ENCODE peak calls at places on chromosomes 16 and 17, in ten cellular contexts. One of them, this sample, is unnamed. For H3K4me1, the result is how much of the 10 kb centered on the place peaks cover.

GRCh38 chr16:31464348-31464769 is 5.1 kb downstream of the ARMC5 start:
- DNase-seq in effector memory CD4-positive, alpha-beta T cell: no peak
- DNase-seq in body of pancreas: no peak
- DNase-seq in left ventricle myocardium inferior: no peak
- DNase-seq in naive thymus-derived CD4-positive, alpha-beta T cell: no peak
- DNase-seq in K562: peak
- DNase-seq in pancreas: no peak
- DNase-seq in tibial artery: no peak
- DNase-seq in psoas muscle: no peak
- DNase-seq in left lung: no peak
- DNase-seq in this sample: no peak

GRCh38 chr17:32253117-32253611 is 12.5 kb upstream of the RHBDL3 start:
- DNase-seq in effector memory CD4-positive, alpha-beta T cell: peak
- DNase-seq in body of pancreas: peak
- DNase-seq in left ventricle myocardium inferior: peak
- DNase-seq in naive thymus-derived CD4-positive, alpha-beta T cell: peak
- DNase-seq in K562: peak
- DNase-seq in pancreas: peak
- DNase-seq in tibial artery: peak
- DNase-seq in psoas muscle: peak
- DNase-seq in left lung: peak
- DNase-seq in this sample: peak

GRCh38 chr17:4663711-4664110 is 22.2 kb upstream of the ALOX15 start:
- DNase-seq in effector memory CD4-positive, alpha-beta T cell: no peak
- DNase-seq in body of pancreas: no peak
- DNase-seq in left ventricle myocardium inferior: no peak
- DNase-seq in naive thymus-derived CD4-positive, alpha-beta T cell: no peak
- DNase-seq in K562: no peak
- DNase-seq in pancreas: no peak
- DNase-seq in tibial artery: no peak
- DNase-seq in psoas muscle: no peak
- DNase-seq in left lung: no peak
- DNase-seq in this sample: no peak

GRCh38 chr16:12208341-12209035 is 232.0 kb downstream of the SNX29 start:
- DNase-seq in effector memory CD4-positive, alpha-beta T cell: no peak
- DNase-seq in body of pancreas: no peak
- DNase-seq in left ventricle myocardium inferior: no peak
- DNase-seq in naive thymus-derived CD4-positive, alpha-beta T cell: no peak
- DNase-seq in K562: no peak
- DNase-seq in pancreas: no peak
- DNase-seq in tibial artery: no peak
- DNase-seq in psoas muscle: no peak
- DNase-seq in left lung: no peak
- DNase-seq in this sample: no peak

GRCh38 chr16:52069866-52070265 is 477.1 kb downstream of the TOX3 start:
- DNase-seq in effector memory CD4-positive, alpha-beta T cell: no peak
- DNase-seq in body of pancreas: no peak
- DNase-seq in left ventricle myocardium inferior: no peak
- DNase-seq in naive thymus-derived CD4-positive, alpha-beta T cell: no peak
- DNase-seq in K562: no peak
- DNase-seq in pancreas: no peak
- DNase-seq in tibial artery: no peak
- DNase-seq in psoas muscle: no peak
- DNase-seq in left lung: no peak
- DNase-seq in this sample: no peak

GRCh38 chr16:85004587-85005205 is 6.6 kb downstream of the ZDHHC7 start:
- DNase-seq in effector memory CD4-positive, alpha-beta T cell: no peak
- DNase-seq in body of pancreas: no peak
- DNase-seq in left ventricle myocardium inferior: no peak
- DNase-seq in naive thymus-derived CD4-positive, alpha-beta T cell: no peak
- DNase-seq in K562: no peak
- DNase-seq in pancreas: no peak
- DNase-seq in tibial artery: no peak
- DNase-seq in psoas muscle: no peak
- DNase-seq in left lung: peak
- DNase-seq in this sample: no peak

GRCh38 chr17:58301504-58302150 is 20.9 kb upstream of the MPO start:
- DNase-seq in effector memory CD4-positive, alpha-beta T cell: no peak
- DNase-seq in body of pancreas: no peak
- DNase-seq in left ventricle myocardium inferior: no peak
- DNase-seq in naive thymus-derived CD4-positive, alpha-beta T cell: no peak
- DNase-seq in K562: no peak
- DNase-seq in pancreas: no peak
- DNase-seq in tibial artery: peak
- DNase-seq in psoas muscle: no peak
- DNase-seq in left lung: no peak
- DNase-seq in this sample: no peak

GRCh38 chr17:50396261-50397110 is 837 bp downstream of the LRRC59 start:
- DNase-seq in effector memory CD4-positive, alpha-beta T cell: no peak
- DNase-seq in body of pancreas: peak
- DNase-seq in left ventricle myocardium inferior: no peak
- DNase-seq in naive thymus-derived CD4-positive, alpha-beta T cell: no peak
- DNase-seq in K562: peak
- DNase-seq in pancreas: peak
- DNase-seq in tibial artery: no peak
- DNase-seq in psoas muscle: peak
- DNase-seq in left lung: peak
- DNase-seq in this sample: peak

GRCh38 chr16:1206326-1206725 is 18.7 kb downstream of the TPSG1 start:
- DNase-seq in effector memory CD4-positive, alpha-beta T cell: no peak
- DNase-seq in body of pancreas: no peak
- DNase-seq in left ventricle myocardium inferior: no peak
- DNase-seq in naive thymus-derived CD4-positive, alpha-beta T cell: no peak
- DNase-seq in K562: no peak
- DNase-seq in pancreas: no peak
- DNase-seq in tibial artery: no peak
- DNase-seq in psoas muscle: no peak
- DNase-seq in left lung: no peak
- DNase-seq in this sample: no peak

GRCh38 chr16:68739964-68740627 is 3.0 kb downstream of the CDH1 start:
- DNase-seq in effector memory CD4-positive, alpha-beta T cell: no peak
- DNase-seq in body of pancreas: no peak
- DNase-seq in left ventricle myocardium inferior: no peak
- DNase-seq in naive thymus-derived CD4-positive, alpha-beta T cell: no peak
- DNase-seq in K562: no peak
- DNase-seq in pancreas: no peak
- DNase-seq in tibial artery: no peak
- DNase-seq in psoas muscle: no peak
- DNase-seq in left lung: no peak
- DNase-seq in this sample: no peak

GRCh38 chr17:74484066-74484465 is 17.6 kb downstream of the CD300A start:
- DNase-seq in effector memory CD4-positive, alpha-beta T cell: no peak
- DNase-seq in body of pancreas: no peak
- DNase-seq in left ventricle myocardium inferior: no peak
- DNase-seq in naive thymus-derived CD4-positive, alpha-beta T cell: no peak
- DNase-seq in K562: no peak
- DNase-seq in pancreas: no peak
- DNase-seq in tibial artery: no peak
- DNase-seq in psoas muscle: no peak
- DNase-seq in left lung: no peak
- DNase-seq in this sample: no peak

GRCh38 chr17:74480290-74480689 is 13.9 kb downstream of the CD300A start:
- DNase-seq in effector memory CD4-positive, alpha-beta T cell: no peak
- DNase-seq in body of pancreas: no peak
- DNase-seq in left ventricle myocardium inferior: no peak
- DNase-seq in naive thymus-derived CD4-positive, alpha-beta T cell: no peak
- DNase-seq in K562: no peak
- DNase-seq in pancreas: no peak
- DNase-seq in tibial artery: no peak
- DNase-seq in psoas muscle: no peak
- DNase-seq in left lung: no peak
- DNase-seq in this sample: no peak

GRCh38 chr17:74485012-74485743 is 18.7 kb downstream of the CD300A start:
- DNase-seq in effector memory CD4-positive, alpha-beta T cell: no peak
- DNase-seq in body of pancreas: no peak
- DNase-seq in left ventricle myocardium inferior: no peak
- DNase-seq in naive thymus-derived CD4-positive, alpha-beta T cell: no peak
- DNase-seq in K562: no peak
- DNase-seq in pancreas: no peak
- DNase-seq in tibial artery: no peak
- DNase-seq in psoas muscle: no peak
- DNase-seq in left lung: no peak
- DNase-seq in this sample: no peak

GRCh38 chr17:74478369-74479100 is 12.1 kb downstream of the CD300A start:
- DNase-seq in effector memory CD4-positive, alpha-beta T cell: no peak
- DNase-seq in body of pancreas: no peak
- DNase-seq in left ventricle myocardium inferior: no peak
- DNase-seq in naive thymus-derived CD4-positive, alpha-beta T cell: peak
- DNase-seq in K562: no peak
- DNase-seq in pancreas: no peak
- DNase-seq in tibial artery: no peak
- DNase-seq in psoas muscle: no peak
- DNase-seq in left lung: peak
- DNase-seq in this sample: peak

DNA sequence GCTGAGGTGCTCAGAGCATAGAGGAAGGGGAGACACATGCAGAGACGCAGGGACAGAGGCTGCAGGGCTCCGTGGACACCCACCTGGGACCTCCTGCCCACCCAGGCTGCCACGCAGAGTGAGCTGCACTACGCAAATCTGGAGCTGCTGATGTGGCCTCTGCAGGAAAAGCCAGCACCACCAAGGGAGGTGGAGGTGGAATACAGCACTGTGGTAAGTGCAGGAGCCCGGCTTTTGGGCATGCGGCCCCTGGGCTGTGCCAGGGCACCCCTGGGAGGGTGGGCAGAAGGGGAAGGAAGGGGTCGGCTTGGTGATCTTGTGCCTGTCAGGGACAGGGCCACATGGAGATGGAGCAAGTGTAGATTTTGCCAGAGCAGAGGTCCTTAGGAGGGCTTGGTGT is 15.2 kb downstream of the CD300A start:
- DNase-seq in effector memory CD4-positive, alpha-beta T cell: no peak
- DNase-seq in body of pancreas: no peak
- DNase-seq in left ventricle myocardium inferior: no peak
- DNase-seq in naive thymus-derived CD4-positive, alpha-beta T cell: no peak
- DNase-seq in K562: no peak
- DNase-seq in pancreas: no peak
- DNase-seq in tibial artery: no peak
- DNase-seq in psoas muscle: no peak
- DNase-seq in left lung: no peak
- DNase-seq in this sample: no peak
- H3K4me3 ChIP-seq in effector memory CD4-positive, alpha-beta T cell: no peak
- H3K4me3 ChIP-seq in body of pancreas: no peak
- H3K4me3 ChIP-seq in left ventricle myocardium inferior: no peak
- H3K4me3 ChIP-seq in naive thymus-derived CD4-positive, alpha-beta T cell: no peak
- H3K4me3 ChIP-seq in K562: no peak
- H3K4me3 ChIP-seq in pancreas: no peak
- H3K4me3 ChIP-seq in tibial artery: no peak
- H3K4me3 ChIP-seq in psoas muscle: no peak
- H3K4me3 ChIP-seq in left lung: no peak
- H3K4me3 ChIP-seq in this sample: no peak

GRCh38 chr17:8376302-8377067 is at the start of gene KRABD2:
- DNase-seq in effector memory CD4-positive, alpha-beta T cell: peak
- DNase-seq in body of pancreas: peak
- DNase-seq in left ventricle myocardium inferior: peak
- DNase-seq in naive thymus-derived CD4-positive, alpha-beta T cell: peak
- DNase-seq in K562: peak
- DNase-seq in pancreas: peak
- DNase-seq in tibial artery: peak
- DNase-seq in psoas muscle: peak
- DNase-seq in left lung: peak
- DNase-seq in this sample: peak
- H3K4me1 ChIP-seq in effector memory CD4-positive, alpha-beta T cell: under half
- H3K4me1 ChIP-seq in body of pancreas: under half
- H3K4me1 ChIP-seq in left ventricle myocardium inferior: half or more
- H3K4me1 ChIP-seq in naive thymus-derived CD4-positive, alpha-beta T cell: under half
- H3K4me1 ChIP-seq in K562: under half
- H3K4me1 ChIP-seq in pancreas: under half
- H3K4me1 ChIP-seq in tibial artery: under half
- H3K4me1 ChIP-seq in psoas muscle: under half
- H3K4me1 ChIP-seq in left lung: under half
- H3K4me1 ChIP-seq in this sample: under half

DNA sequence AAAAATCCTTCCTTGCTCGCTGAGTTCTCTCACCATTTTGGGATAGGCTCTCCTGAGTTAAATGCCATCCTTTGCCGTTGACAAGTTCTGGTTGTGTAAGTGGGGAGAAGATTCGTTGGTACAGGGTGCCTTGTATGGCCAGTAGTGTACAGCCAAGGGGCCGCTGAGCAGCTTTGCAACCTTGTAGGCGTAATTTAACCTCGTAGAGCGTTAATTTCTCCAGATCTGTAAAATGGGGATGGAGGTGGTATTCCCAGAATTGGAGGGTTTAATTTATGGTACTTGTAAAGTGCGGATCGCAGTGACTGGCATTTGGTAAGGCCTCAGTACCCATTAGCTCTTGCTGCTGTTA is 1.4 kb downstream of the ARSG start:
- DNase-seq in effector memory CD4-positive, alpha-beta T cell: no peak
- DNase-seq in body of pancreas: no peak
- DNase-seq in left ventricle myocardium inferior: no peak
- DNase-seq in naive thymus-derived CD4-positive, alpha-beta T cell: no peak
- DNase-seq in K562: no peak
- DNase-seq in pancreas: no peak
- DNase-seq in tibial artery: no peak
- DNase-seq in psoas muscle: no peak
- DNase-seq in left lung: no peak
- DNase-seq in this sample: no peak
- H3K4me3 ChIP-seq in effector memory CD4-positive, alpha-beta T cell: peak
- H3K4me3 ChIP-seq in body of pancreas: no peak
- H3K4me3 ChIP-seq in left ventricle myocardium inferior: peak
- H3K4me3 ChIP-seq in naive thymus-derived CD4-positive, alpha-beta T cell: peak
- H3K4me3 ChIP-seq in K562: peak
- H3K4me3 ChIP-seq in pancreas: no peak
- H3K4me3 ChIP-seq in tibial artery: no peak
- H3K4me3 ChIP-seq in psoas muscle: peak
- H3K4me3 ChIP-seq in left lung: peak
- H3K4me3 ChIP-seq in this sample: no peak

GRCh38 chr17:38444151-38444550 is 15.9 kb downstream of the ARHGAP23 start:
- DNase-seq in effector memory CD4-positive, alpha-beta T cell: no peak
- DNase-seq in body of pancreas: peak
- DNase-seq in left ventricle myocardium inferior: peak
- DNase-seq in naive thymus-derived CD4-positive, alpha-beta T cell: peak
- DNase-seq in K562: peak
- DNase-seq in pancreas: peak
- DNase-seq in tibial artery: peak
- DNase-seq in psoas muscle: peak
- DNase-seq in left lung: peak
- DNase-seq in this sample: peak

GRCh38 chr17:38450699-38451029 is 22.4 kb downstream of the ARHGAP23 start:
- DNase-seq in effector memory CD4-positive, alpha-beta T cell: no peak
- DNase-seq in body of pancreas: no peak
- DNase-seq in left ventricle myocardium inferior: no peak
- DNase-seq in naive thymus-derived CD4-positive, alpha-beta T cell: no peak
- DNase-seq in K562: no peak
- DNase-seq in pancreas: no peak
- DNase-seq in tibial artery: no peak
- DNase-seq in psoas muscle: no peak
- DNase-seq in left lung: no peak
- DNase-seq in this sample: no peak

GRCh38 chr17:38449364-38449763 is 21.1 kb downstream of the ARHGAP23 start:
- DNase-seq in effector memory CD4-positive, alpha-beta T cell: no peak
- DNase-seq in body of pancreas: no peak
- DNase-seq in left ventricle myocardium inferior: no peak
- DNase-seq in naive thymus-derived CD4-positive, alpha-beta T cell: no peak
- DNase-seq in K562: no peak
- DNase-seq in pancreas: no peak
- DNase-seq in tibial artery: no peak
- DNase-seq in psoas muscle: no peak
- DNase-seq in left lung: no peak
- DNase-seq in this sample: no peak

GRCh38 chr17:38448208-38448776 is 20.0 kb downstream of the ARHGAP23 start:
- DNase-seq in effector memory CD4-positive, alpha-beta T cell: no peak
- DNase-seq in body of pancreas: no peak
- DNase-seq in left ventricle myocardium inferior: no peak
- DNase-seq in naive thymus-derived CD4-positive, alpha-beta T cell: no peak
- DNase-seq in K562: no peak
- DNase-seq in pancreas: no peak
- DNase-seq in tibial artery: no peak
- DNase-seq in psoas muscle: no peak
- DNase-seq in left lung: no peak
- DNase-seq in this sample: no peak

GRCh38 chr17:38447502-38448095 is 19.3 kb downstream of the ARHGAP23 start:
- DNase-seq in effector memory CD4-positive, alpha-beta T cell: no peak
- DNase-seq in body of pancreas: no peak
- DNase-seq in left ventricle myocardium inferior: no peak
- DNase-seq in naive thymus-derived CD4-positive, alpha-beta T cell: no peak
- DNase-seq in K562: no peak
- DNase-seq in pancreas: no peak
- DNase-seq in tibial artery: no peak
- DNase-seq in psoas muscle: no peak
- DNase-seq in left lung: no peak
- DNase-seq in this sample: no peak
- H3K4me1 ChIP-seq in effector memory CD4-positive, alpha-beta T cell: under half
- H3K4me1 ChIP-seq in body of pancreas: under half
- H3K4me1 ChIP-seq in left ventricle myocardium inferior: half or more
- H3K4me1 ChIP-seq in naive thymus-derived CD4-positive, alpha-beta T cell: under half
- H3K4me1 ChIP-seq in K562: under half
- H3K4me1 ChIP-seq in pancreas: under half
- H3K4me1 ChIP-seq in tibial artery: under half
- H3K4me1 ChIP-seq in psoas muscle: under half
- H3K4me1 ChIP-seq in left lung: under half
- H3K4me1 ChIP-seq in this sample: under half